ENCODE peak calls at places on chromosome 18, in eight cellular contexts. K, L, P, J, B, W, Q and X are unnamed samples.

GRCh38 chr18:68728301-68728700 is 13.4 kb upstream of the TMX3 start:
- DNase-seq in B (no peak), P (no peak), L (no peak), K (no peak), Q (no peak), J (no peak), W (no peak), X (no peak)

GRCh38 chr18:907171-907879 is 2.7 kb downstream of the ADCYAP1 start:
- DNase-seq in J (peak; percentile 72), W (no peak), B (no peak), L (peak; percentile 54), Q (no peak), K (no peak), P (no peak), X (no peak)

GRCh38 chr18:5311273-5312009 is 15.9 kb upstream of the ZBTB14 start:
- DNase-seq in W (no peak), P (no peak), J (no peak), K (peak; percentile 40), Q (no peak), B (no peak), L (no peak), X (no peak)

GRCh38 chr18:48786621-48787522 is 163.9 kb downstream of the SMAD7 start:
- DNase-seq in B (no peak), W (peak; percentile 6), L (no peak), J (no peak), K (no peak), P (no peak), Q (no peak), X (no peak)

GRCh38 chr18:48238206-48238605 is 171.0 kb downstream of the ZBTB7C start:
- DNase-seq in P (no peak), L (no peak), Q (no peak), W (no peak), K (peak; percentile 1), B (no peak), J (no peak), X (no peak)

GRCh38 chr18:26544459-26544858 is 3.9 kb downstream of the KCTD1 start:
- DNase-seq in J (no peak), Q (no peak), B (no peak), W (no peak), K (no peak), L (no peak), P (no peak), X (no peak)

GRCh38 chr18:23635283-23636040 is 27.2 kb downstream of the ANKRD29 start:
- DNase-seq in B (no peak), P (no peak), K (no peak), L (no peak), W (no peak), J (no peak), Q (no peak), X (peak; percentile 69)

GRCh38 chr18:39037925-39038324 is 1472.3 kb upstream of the CELF4 start:
- DNase-seq in J (no peak), Q (no peak), P (no peak), L (no peak), W (no peak), B (no peak), K (no peak), X (no peak)

GRCh38 chr18:76482971-76483691 is 11.9 kb downstream of the ZNF516 start:
- DNase-seq in K (no peak), L (no peak), P (no peak), J (no peak), Q (no peak), B (no peak), W (no peak), X (no peak)

GRCh38 chr18:78271790-78272189 is 707.8 kb upstream of the SALL3 start:
- DNase-seq in Q (no peak), P (no peak), J (no peak), K (no peak), W (no peak), L (no peak), B (no peak), X (no peak)

GRCh38 chr18:59606193-59607175 is 90.7 kb downstream of the CCBE1 start:
- DNase-seq in K (peak; percentile 92), J (no peak), W (no peak), B (no peak), P (no peak), Q (peak; percentile 89), L (no peak), X (no peak)

GRCh38 chr18:39555511-39555910 is 1989.9 kb upstream of the CELF4 start:
- DNase-seq in Q (no peak), P (no peak), W (no peak), L (no peak), K (no peak), B (no peak), J (no peak), X (no peak)

GRCh38 chr18:12921178-12921577 is 26.6 kb upstream of the SEH1L start:
- DNase-seq in K (no peak), J (no peak), B (no peak), L (no peak), Q (no peak), P (no peak), W (no peak), X (no peak)

GRCh38 chr18:76960528-76961035 is 138.2 kb downstream of the ZNF236 start:
- DNase-seq in K (no peak), J (peak; percentile 52), L (no peak), W (no peak), Q (no peak), B (no peak), P (no peak), X (no peak)

GRCh38 chr18:46718501-46719341 is 38.1 kb downstream of the ST8SIA5 start:
- DNase-seq in P (no peak), J (no peak), W (no peak), L (no peak), K (peak; percentile 68), Q (peak; percentile 68), B (no peak), X (peak; percentile 17)

GRCh38 chr18:3148930-3149535 is 70.7 kb downstream of the MYOM1 start:
- DNase-seq in W (no peak), Q (peak; percentile 5), K (peak; percentile 27), B (no peak), L (no peak), J (no peak), P (no peak), X (peak; percentile 72)

GRCh38 chr18:23138470-23138869 is 3.2 kb downstream of the CABLES1 start:
- DNase-seq in B (no peak), P (no peak), K (no peak), W (peak; percentile 43), Q (no peak), J (no peak), L (no peak), X (no peak)

GRCh38 chr18:12608292-12608691 is 49.6 kb downstream of the SPIRE1 start:
- DNase-seq in W (no peak), B (no peak), Q (peak; percentile 78), J (no peak), L (no peak), K (peak; percentile 76), P (no peak), X (peak; percentile 91)

GRCh38 chr18:36522503-36522902 is 225.0 kb downstream of the FHOD3 start:
- DNase-seq in K (no peak), J (peak; percentile 34), P (no peak), B (no peak), W (no peak), Q (no peak), L (no peak), X (no peak)

GRCh38 chr18:12652861-12653401 is 5.0 kb downstream of the SPIRE1 start:
- DNase-seq in W (no peak), L (no peak), B (no peak), P (peak; percentile 44), J (peak; percentile 24), Q (peak; percentile 46), K (peak; percentile 71), X (no peak)

GRCh38 chr18:59902180-59902992 is 2.6 kb downstream of the PMAIP1 start:
- DNase-seq in P (no peak), K (peak; percentile 88), J (no peak), W (no peak), L (no peak), B (no peak), Q (peak; percentile 95), X (peak; percentile 71)

GRCh38 chr18:32469691-32470131 is 971 bp downstream of the GAREM1 start:
- DNase-seq in K (peak; percentile 52), B (no peak), P (no peak), J (peak; percentile 27), L (no peak), W (no peak), Q (peak; percentile 10), X (peak; percentile 27)

GRCh38 chr18:9876523-9876866 is 9.3 kb upstream of the TXNDC2 start:
- DNase-seq in W (no peak), J (no peak), K (no peak), Q (no peak), P (no peak), B (no peak), L (no peak), X (no peak)

GRCh38 chr18:74725690-74726089 is 128.0 kb downstream of the ZNF407 start:
- DNase-seq in W (no peak), Q (no peak), P (no peak), B (no peak), L (no peak), J (no peak), K (no peak), X (no peak)

GRCh38 chr18:31497711-31498449 is at the start of gene DSG2:
- DNase-seq in L (peak; percentile 57), B (peak; percentile 7), J (peak; percentile 85), P (peak; percentile 54), W (peak; percentile 86), Q (no peak), K (no peak), X (peak; percentile 53)

GRCh38 chr18:56937874-56938273 is 209.0 kb upstream of the BOD1L2 start:
- DNase-seq in J (no peak), P (no peak), Q (no peak), B (no peak), W (no peak), L (no peak), K (peak; percentile 24), X (no peak)
- TF ChIP-seq CTCF in J (no peak), P (no peak), Q (no peak), B (no peak), W (no peak), L (no peak), K (no peak), X (no peak)

GRCh38 chr18:35122586-35123224 is 81.5 kb downstream of the MAPRE2 start:
- DNase-seq in P (peak; percentile 59), K (no peak), L (peak; percentile 62), Q (no peak), J (peak; percentile 66), B (no peak), W (no peak), X (no peak)
- TF ChIP-seq CTCF in P (peak; percentile 37), K (no peak), L (no peak), Q (no peak), J (peak; percentile 60), B (no peak), W (no peak), X (no peak)

GRCh38 chr18:11323359-11323819 is 174.0 kb upstream of the PIEZO2 start:
- DNase-seq in K (peak; percentile 47), B (no peak), P (peak; percentile 37), L (no peak), W (no peak), J (no peak), Q (peak; percentile 72), X (no peak)
- TF ChIP-seq CTCF in K (no peak), B (no peak), P (no peak), L (no peak), W (no peak), J (no peak), Q (no peak), X (no peak)

DNA sequence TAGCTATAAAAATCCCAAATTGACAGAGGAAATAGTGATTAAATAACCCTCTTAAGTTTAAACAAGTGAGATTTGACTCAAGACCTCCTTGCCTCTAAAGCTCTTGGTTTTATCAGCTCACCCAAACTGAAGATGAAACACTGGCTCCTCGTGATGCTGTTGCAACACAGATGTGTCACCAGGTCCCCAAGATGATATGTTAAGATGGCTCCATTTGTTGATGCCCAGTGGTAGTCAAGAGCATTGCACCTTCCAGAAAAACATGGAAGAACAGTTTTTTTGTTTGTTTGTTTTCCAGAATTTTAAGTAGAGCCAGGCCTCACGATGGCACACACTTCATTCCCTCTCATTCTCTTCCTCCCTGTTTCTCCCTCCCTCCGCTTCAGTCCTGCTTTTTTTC is 399.8 kb downstream of the TXNL1 start:
- DNase-seq in L (no peak), W (no peak), K (no peak), J (no peak), P (no peak), Q (no peak), B (no peak), X (peak; percentile 7)
- TF ChIP-seq CTCF in L (peak; percentile 49), W (no peak), K (peak; percentile 16), J (peak; percentile 5), P (no peak), Q (peak; percentile 6), B (no peak), X (no peak)